ENCODE peak calls at places on chromosomes 6 and 20, in nine cellular contexts. U is stimulated activated CD8-positive, alpha-beta memory T cell treated with anti-CD3 and anti-CD28 coated beads, Interleukin-15, amount 100 ng/mL, for 4 hours; O is T-helper 2 cell; K is mammary epithelial cell; R is AG09319; D is brain microvascular endothelial cell; C is GM12865; L is ovary; J is NCI-H2081. M is an unnamed sample.

GRCh38 chr6:26660096-26660425 is 515 bp upstream of the ZNF322 start:
- DNase-seq in U (peak), O (no peak), K (no peak), R (no peak), D (peak), C (peak), L (no peak), J (no peak), M (no peak)

GRCh38 chr20:4853787-4854295 is 132.1 kb downstream of the PRND start:
- DNase-seq in U (no peak), O (no peak), K (no peak), R (no peak), D (no peak), C (no peak), L (no peak), J (no peak), M (no peak)

GRCh38 chr6:45378324-45378926 is 691 bp upstream of the SUPT3H start:
- DNase-seq in U (no peak), O (no peak), K (no peak), R (no peak), D (no peak), C (peak), L (no peak), J (peak), M (no peak)

GRCh38 chr6:17278289-17279061 is 2.7 kb upstream of the RBM24 start:
- DNase-seq in U (no peak), O (no peak), K (peak), R (no peak), D (peak), C (no peak), L (no peak), J (no peak), M (no peak)

GRCh38 chr6:63999613-64000012 is 364.0 kb downstream of the PHF3 start:
- DNase-seq in U (no peak), O (no peak), K (no peak), R (no peak), D (no peak), C (no peak), L (no peak), J (no peak), M (no peak)

GRCh38 chr6:119110601-119111548 is 32.4 kb upstream of the FAM184A start:
- DNase-seq in U (no peak), O (no peak), K (peak), R (no peak), D (peak), C (peak), L (peak), J (peak), M (peak)

GRCh38 chr20:1469925-1470571 is 3.4 kb upstream of the NSFL1C start:
- DNase-seq in U (no peak), O (no peak), K (peak), R (peak), D (peak), C (peak), L (peak), J (peak), M (peak)

GRCh38 chr6:142819603-142820335 is 125.2 kb downstream of the HIVEP2 start:
- DNase-seq in U (peak), O (no peak), K (peak), R (no peak), D (no peak), C (peak), L (no peak), J (peak), M (no peak)

GRCh38 chr20:472889-473292 is 10.6 kb upstream of the TBC1D20 start:
- DNase-seq in U (no peak), O (no peak), K (no peak), R (no peak), D (no peak), C (no peak), L (no peak), J (no peak), M (no peak)

GRCh38 chr6:26195924-26196845 is 109.0 kb downstream of the HFE start:
- DNase-seq in U (no peak), O (no peak), K (peak), R (no peak), D (no peak), C (peak), L (no peak), J (no peak), M (no peak)

GRCh38 chr6:169340395-169340794 is 86.7 kb upstream of the THBS2 start:
- DNase-seq in U (no peak), O (no peak), K (peak), R (no peak), D (no peak), C (no peak), L (no peak), J (no peak), M (no peak)

GRCh38 chr20:757509-757908 is 10.8 kb downstream of the SLC52A3 start:
- DNase-seq in U (no peak), O (no peak), K (no peak), R (no peak), D (no peak), C (no peak), L (no peak), J (no peak), M (no peak)

M was measured in globus pallidus.